ENCODE peak calls at places on chromosomes 11 and 22, in ten cellular contexts. P is colonic mucosa; E is neural progenitor cell; N is cardiac muscle cell; A is uterus; D is CD8-positive, alpha-beta T cell; X is body of pancreas; F is heart left ventricle; G is tibial nerve; K is transverse colon. O is an unnamed sample. For H3K4me1 and H3K9me3, the result is how much of the 10 kb centered on the place peaks cover.

GRCh38 chr22:46596032-46596441 is 24.1 kb upstream of the GRAMD4 start:
- DNase-seq in P (no peak), E (peak), N (no peak), A (no peak), D (no peak), X (no peak), F (no peak), G (peak), K (no peak), O (peak)

GRCh38 chr22:42773161-42773560 is 52.5 kb upstream of the A4GALT start:
- DNase-seq in P (no peak), E (no peak), N (no peak), A (no peak), D (no peak), X (no peak), F (no peak), G (no peak), K (no peak), O (no peak)

GRCh38 chr11:26947379-26947844 is 46.5 kb upstream of the FIBIN start:
- DNase-seq in P (peak), E (no peak), N (peak), A (peak), D (no peak), X (no peak), F (no peak), G (peak), K (peak), O (no peak)

GRCh38 chr11:65606876-65607613 is 7.0 kb downstream of the MAP3K11 start:
- DNase-seq in P (peak), E (peak), N (peak), A (peak), D (no peak), X (peak), F (peak), G (peak), K (peak), O (peak)

GRCh38 chr11:68354181-68354872 is 41.9 kb downstream of the LRP5 start:
- DNase-seq in P (peak), E (no peak), N (peak), A (peak), D (no peak), X (peak), F (peak), G (peak), K (peak), O (peak)

GRCh38 chr11:73188301-73188700 is 29.8 kb upstream of the P2RY2 start:
- DNase-seq in P (no peak), E (no peak), N (no peak), A (no peak), D (no peak), X (no peak), F (peak), G (no peak), K (no peak), O (no peak)

GRCh38 chr11:103480421-103480820 is 371.2 kb downstream of the DYNC2H1 start:
- DNase-seq in P (no peak), E (no peak), N (no peak), A (no peak), D (no peak), X (no peak), F (no peak), G (no peak), K (no peak), O (no peak)

GRCh38 chr11:118206612-118207031 is 18.2 kb downstream of the JAML start:
- DNase-seq in P (no peak), E (no peak), N (peak), A (no peak), D (no peak), X (no peak), F (no peak), G (peak), K (no peak), O (no peak)

GRCh38 chr11:114209904-114210303 is 86.3 kb upstream of the NNMT start:
- DNase-seq in P (no peak), E (peak), N (no peak), A (no peak), D (no peak), X (peak), F (no peak), G (no peak), K (no peak), O (no peak)

GRCh38 chr11:29751618-29752017 is 265.2 kb downstream of the KCNA4 start:
- DNase-seq in P (no peak), E (no peak), N (no peak), A (no peak), D (no peak), X (no peak), F (no peak), G (no peak), K (no peak), O (no peak)

GRCh38 chr11:78341841-78342240 is 75.8 kb downstream of the GAB2 start:
- DNase-seq in P (no peak), E (no peak), N (no peak), A (no peak), D (no peak), X (no peak), F (no peak), G (no peak), K (no peak), O (no peak)

GRCh38 chr11:61963016-61963281 is 4.5 kb downstream of the FTH1 start:
- DNase-seq in P (no peak), E (no peak), N (no peak), A (no peak), D (no peak), X (no peak), F (no peak), G (no peak), K (peak), O (no peak)
- H3K4me1 ChIP-seq in P (under half), E (under half), N (under half), A (under half), D (under half), X (under half), F (half or more), G (under half), K (under half), O (under half)

DNA sequence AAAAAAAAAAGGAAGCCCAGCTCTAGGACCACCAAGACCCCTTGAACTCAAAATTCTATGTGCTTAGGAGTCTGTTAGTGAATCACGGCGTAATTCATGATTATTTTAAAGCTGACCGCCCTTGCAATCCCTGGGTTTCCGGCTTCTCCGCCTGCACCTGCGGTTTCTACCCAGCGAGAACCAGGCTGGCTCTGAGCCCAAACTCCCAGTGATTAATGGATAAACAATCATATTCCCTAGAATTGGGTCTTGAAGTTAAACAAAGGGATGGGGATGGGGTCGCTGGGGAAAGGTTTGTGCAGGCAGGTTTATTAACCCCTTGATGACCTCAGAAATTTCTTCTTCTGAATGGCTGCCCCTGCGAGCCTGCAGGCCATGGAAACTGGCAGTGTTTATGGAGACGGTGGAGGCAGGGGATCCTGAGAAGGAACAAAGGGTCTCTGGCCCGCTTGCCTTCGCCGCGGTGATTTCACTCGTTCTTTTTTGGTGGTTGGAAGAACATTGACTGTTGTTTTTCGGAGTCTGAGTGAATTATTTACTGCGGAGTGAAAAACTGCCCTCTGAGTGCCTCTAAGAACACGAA is 1000.4 kb downstream of the BRD1 start:
- DNase-seq in P (no peak), E (no peak), N (no peak), A (no peak), D (no peak), X (peak), F (no peak), G (no peak), K (no peak), O (no peak)
- H3K9me3 ChIP-seq in P (under half), E (under half), N (under half), A (under half), D (under half), X (under half), F (under half), G (under half), K (under half), O (under half)

GRCh38 chr22:30763815-30764686 is 69.4 kb downstream of the OSBP2 start:
- DNase-seq in P (peak), E (peak), N (peak), A (peak), D (peak), X (peak), F (no peak), G (no peak), K (peak), O (no peak)
- TF ChIP-seq CTCF in P (peak), E (peak), N (peak), A (peak), D (peak), X (peak), F (peak), G (peak), K (peak), O (peak)

DNA sequence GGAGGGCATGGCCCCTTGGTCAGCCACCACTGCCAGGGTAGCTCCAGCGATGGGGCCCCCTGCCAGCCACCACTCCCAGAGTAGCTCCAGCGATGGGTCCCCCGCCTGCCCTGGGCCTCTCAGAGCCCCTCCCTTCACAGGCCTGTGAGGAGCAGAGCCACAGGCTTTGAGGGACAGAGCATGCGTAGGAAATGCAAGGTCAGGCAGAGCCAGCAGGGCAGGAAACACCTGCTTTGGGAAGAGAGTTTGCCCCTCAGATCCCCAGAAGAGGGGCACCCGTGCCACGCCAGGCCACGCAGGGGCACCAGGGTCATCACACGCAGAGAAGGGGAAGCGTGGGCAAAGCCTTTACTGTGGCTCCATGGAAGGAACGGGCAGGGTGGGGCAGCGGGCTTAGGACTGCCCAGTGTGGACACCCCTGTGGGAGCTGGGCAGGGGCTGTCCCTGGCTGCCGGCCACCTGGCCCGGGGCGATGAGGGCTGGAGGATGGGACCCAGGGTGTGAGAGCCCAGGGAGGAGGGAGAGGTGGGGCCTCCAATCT is 477.8 kb downstream of the BRD1 start:
- DNase-seq in P (no peak), E (no peak), N (no peak), A (no peak), D (no peak), X (no peak), F (no peak), G (no peak), K (no peak), O (no peak)
- H3K4me1 ChIP-seq in P (under half), E (under half), N (under half), A (under half), D (under half), X (under half), F (under half), G (under half), K (under half), O (under half)

GRCh38 chr11:133894956-133895549 is 49.7 kb upstream of the SPATA19 start:
- DNase-seq in P (no peak), E (peak), N (peak), A (no peak), D (no peak), X (no peak), F (no peak), G (no peak), K (no peak), O (no peak)
- H3K9me3 ChIP-seq in P (under half), E (under half), N (under half), A (under half), D (under half), X (under half), F (under half), G (under half), K (under half), O (under half)

GRCh38 chr11:76248210-76248609 is 41.9 kb upstream of the WNT11 start:
- DNase-seq in P (peak), E (peak), N (peak), A (no peak), D (no peak), X (peak), F (peak), G (no peak), K (no peak), O (no peak)
- TF ChIP-seq CTCF in P (no peak), E (peak), N (peak), A (no peak), D (no peak), X (no peak), F (no peak), G (no peak), K (no peak), O (no peak)